ENCODE peak calls at places on chromosomes 12 and 14, in seven cellular contexts. One of them, this sample, is unnamed. For H3K27me3, the result is how much of the 10 kb centered on the place peaks cover.

GRCh38 chr12:65511134-65511912 is 232.8 kb downstream of the MSRB3 start:
- DNase-seq in transverse colon: no peak
- DNase-seq in sigmoid colon: peak
- DNase-seq in ovary: no peak
- DNase-seq in stomach: no peak
- DNase-seq in HepG2: no peak
- DNase-seq in tibial nerve: no peak
- DNase-seq in this sample: no peak

GRCh38 chr14:55951366-55952206 is 166.6 kb upstream of the PELI2 start:
- DNase-seq in HepG2: no peak
- DNase-seq in ovary: no peak
- DNase-seq in transverse colon: no peak
- DNase-seq in sigmoid colon: no peak
- DNase-seq in tibial nerve: no peak
- DNase-seq in stomach: no peak
- DNase-seq in this sample: no peak

GRCh38 chr12:31021809-31022492 is 51.7 kb upstream of the DDX11 start:
- DNase-seq in tibial nerve: no peak
- DNase-seq in ovary: no peak
- DNase-seq in HepG2: no peak
- DNase-seq in transverse colon: no peak
- DNase-seq in stomach: no peak
- DNase-seq in sigmoid colon: no peak
- DNase-seq in this sample: no peak

GRCh38 chr14:77752799-77753516 is 8.0 kb downstream of the SNW1 start:
- DNase-seq in stomach: no peak
- DNase-seq in sigmoid colon: no peak
- DNase-seq in ovary: no peak
- DNase-seq in transverse colon: no peak
- DNase-seq in HepG2: no peak
- DNase-seq in tibial nerve: no peak
- DNase-seq in this sample: no peak

GRCh38 chr14:100234511-100234910 is 4.4 kb upstream of the YY1 start:
- DNase-seq in transverse colon: no peak
- DNase-seq in tibial nerve: no peak
- DNase-seq in sigmoid colon: no peak
- DNase-seq in HepG2: no peak
- DNase-seq in ovary: no peak
- DNase-seq in stomach: no peak
- DNase-seq in this sample: no peak

GRCh38 chr12:64840949-64841717 is 16.7 kb downstream of the TBC1D30 start:
- DNase-seq in tibial nerve: no peak
- DNase-seq in HepG2: no peak
- DNase-seq in transverse colon: peak
- DNase-seq in stomach: no peak
- DNase-seq in ovary: no peak
- DNase-seq in sigmoid colon: no peak
- DNase-seq in this sample: no peak

GRCh38 chr12:52789637-52790426 is 6.1 kb downstream of the KRT3 start:
- DNase-seq in tibial nerve: no peak
- DNase-seq in transverse colon: peak
- DNase-seq in stomach: peak
- DNase-seq in HepG2: no peak
- DNase-seq in sigmoid colon: no peak
- DNase-seq in ovary: no peak
- DNase-seq in this sample: no peak

GRCh38 chr14:99391671-99392070 is 89.0 kb downstream of the SETD3 start:
- DNase-seq in HepG2: no peak
- DNase-seq in tibial nerve: no peak
- DNase-seq in ovary: no peak
- DNase-seq in transverse colon: no peak
- DNase-seq in sigmoid colon: no peak
- DNase-seq in stomach: no peak
- DNase-seq in this sample: no peak

GRCh38 chr12:8662592-8662991 is at the start of gene MFAP5:
- DNase-seq in tibial nerve: no peak
- DNase-seq in transverse colon: no peak
- DNase-seq in stomach: no peak
- DNase-seq in ovary: no peak
- DNase-seq in sigmoid colon: peak
- DNase-seq in HepG2: no peak
- DNase-seq in this sample: no peak

GRCh38 chr14:37147310-37147875 is 25.0 kb downstream of the SLC25A21 start:
- DNase-seq in HepG2: no peak
- DNase-seq in tibial nerve: no peak
- DNase-seq in stomach: no peak
- DNase-seq in sigmoid colon: no peak
- DNase-seq in transverse colon: no peak
- DNase-seq in ovary: no peak
- DNase-seq in this sample: no peak

GRCh38 chr12:109093022-109093918 is at the start of gene ALKBH2:
- DNase-seq in ovary: peak
- DNase-seq in sigmoid colon: peak
- DNase-seq in tibial nerve: peak
- DNase-seq in stomach: peak
- DNase-seq in HepG2: peak
- DNase-seq in transverse colon: peak
- DNase-seq in this sample: peak

GRCh38 chr12:91978143-91978542 is 167.5 kb downstream of the BTG1 start:
- DNase-seq in sigmoid colon: no peak
- DNase-seq in tibial nerve: no peak
- DNase-seq in ovary: no peak
- DNase-seq in stomach: no peak
- DNase-seq in transverse colon: no peak
- DNase-seq in HepG2: no peak
- DNase-seq in this sample: no peak

GRCh38 chr12:88736031-88736430 is 155.8 kb upstream of the KITLG start:
- DNase-seq in stomach: no peak
- DNase-seq in HepG2: no peak
- DNase-seq in ovary: no peak
- DNase-seq in sigmoid colon: no peak
- DNase-seq in tibial nerve: no peak
- DNase-seq in transverse colon: no peak
- DNase-seq in this sample: no peak

GRCh38 chr14:24425704-24426103 is 3.8 kb downstream of the CBLN3 start:
- DNase-seq in tibial nerve: no peak
- DNase-seq in HepG2: peak
- DNase-seq in sigmoid colon: no peak
- DNase-seq in ovary: no peak
- DNase-seq in transverse colon: no peak
- DNase-seq in stomach: no peak
- DNase-seq in this sample: no peak

GRCh38 chr12:128823216-128823915 is 392 bp downstream of the SLC15A4 start:
- DNase-seq in HepG2: peak
- DNase-seq in transverse colon: peak
- DNase-seq in stomach: no peak
- DNase-seq in tibial nerve: no peak
- DNase-seq in sigmoid colon: no peak
- DNase-seq in ovary: peak
- DNase-seq in this sample: peak

DNA sequence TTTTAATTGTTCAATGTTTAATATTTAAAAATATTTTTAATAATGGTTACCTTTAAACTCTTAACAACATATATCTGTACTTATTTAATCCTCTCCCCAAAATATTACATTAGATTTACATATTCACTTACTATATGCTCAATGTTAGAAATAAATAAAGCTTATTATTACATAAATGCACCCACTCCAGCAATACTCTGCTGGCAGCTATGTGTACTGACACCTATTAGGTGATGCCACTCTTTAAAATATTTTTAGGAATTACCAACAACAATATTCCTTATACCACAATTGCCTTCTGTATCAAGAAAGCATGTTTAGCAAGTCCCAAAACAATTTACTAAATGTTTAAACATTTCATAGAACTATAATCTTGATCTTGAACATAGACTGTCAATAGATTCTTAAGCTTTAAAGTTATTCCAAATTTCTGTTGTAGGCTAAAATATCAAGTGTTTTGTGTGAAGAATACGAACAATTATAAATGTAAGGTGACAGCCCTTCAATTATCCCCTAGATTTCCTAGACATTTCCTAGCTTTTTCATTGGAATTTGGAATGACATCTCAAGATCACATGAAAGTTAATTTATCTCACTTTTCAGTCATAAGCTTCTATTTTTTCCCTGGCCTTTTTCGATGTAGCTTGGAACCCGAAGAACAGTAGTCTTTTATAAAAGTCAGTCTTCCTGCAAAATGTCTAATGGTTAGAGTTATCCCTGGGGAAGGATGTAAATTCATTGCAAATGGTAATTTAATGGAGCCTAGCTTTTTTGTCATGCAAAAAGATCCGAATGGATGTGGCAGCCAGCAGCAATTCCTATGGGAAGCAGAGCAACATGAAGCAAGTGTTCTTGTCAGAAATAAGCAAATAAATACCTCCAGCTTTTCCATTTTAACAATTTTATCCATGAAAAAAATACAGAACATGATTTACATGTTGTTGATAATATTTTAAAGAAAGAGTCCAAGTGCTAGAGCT is 907.5 kb upstream of the ATXN7L3B start:
- DNase-seq in ovary: no peak
- DNase-seq in HepG2: no peak
- DNase-seq in transverse colon: no peak
- DNase-seq in sigmoid colon: no peak
- DNase-seq in stomach: no peak
- DNase-seq in tibial nerve: no peak
- DNase-seq in this sample: no peak
- H3K4me3 ChIP-seq in ovary: no peak
- H3K4me3 ChIP-seq in HepG2: no peak
- H3K4me3 ChIP-seq in transverse colon: no peak
- H3K4me3 ChIP-seq in sigmoid colon: no peak
- H3K4me3 ChIP-seq in stomach: no peak
- H3K4me3 ChIP-seq in tibial nerve: no peak
- H3K4me3 ChIP-seq in this sample: no peak

DNA sequence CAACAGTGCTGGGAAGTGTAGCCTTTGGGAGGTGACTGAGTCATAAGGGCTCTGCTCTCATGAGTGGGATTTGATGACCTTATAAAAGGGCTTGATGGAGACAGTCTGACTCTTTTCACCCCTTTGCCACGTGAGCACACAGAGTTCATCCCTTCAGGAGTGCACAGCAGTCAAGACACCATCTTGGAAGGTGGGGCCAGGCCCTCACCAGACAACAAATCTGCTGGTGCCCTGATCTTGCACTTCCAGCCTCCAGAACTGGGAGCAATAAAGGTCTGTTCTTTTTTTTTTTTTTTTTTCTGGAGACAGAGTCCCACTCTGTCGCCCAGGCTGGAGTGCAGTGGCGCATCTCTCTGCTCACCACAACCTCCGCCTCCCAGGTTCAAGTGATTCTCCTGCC is 24.6 kb upstream of the DYNC1H1 start:
- DNase-seq in tibial nerve: no peak
- DNase-seq in transverse colon: no peak
- DNase-seq in stomach: no peak
- DNase-seq in HepG2: no peak
- DNase-seq in sigmoid colon: peak
- DNase-seq in ovary: no peak
- DNase-seq in this sample: no peak
- H3K27me3 ChIP-seq in tibial nerve: under half
- H3K27me3 ChIP-seq in transverse colon: under half
- H3K27me3 ChIP-seq in stomach: under half
- H3K27me3 ChIP-seq in HepG2: under half
- H3K27me3 ChIP-seq in sigmoid colon: under half
- H3K27me3 ChIP-seq in ovary: under half
- H3K27me3 ChIP-seq in this sample: under half

GRCh38 chr12:62709321-62709720 is 225.6 kb downstream of the PPM1H start:
- DNase-seq in HepG2: no peak
- DNase-seq in sigmoid colon: no peak
- DNase-seq in ovary: peak
- DNase-seq in transverse colon: no peak
- DNase-seq in tibial nerve: no peak
- DNase-seq in stomach: no peak
- DNase-seq in this sample: no peak

GRCh38 chr12:62713190-62713589 is 221.8 kb downstream of the PPM1H start:
- DNase-seq in ovary: no peak
- DNase-seq in HepG2: no peak
- DNase-seq in transverse colon: no peak
- DNase-seq in stomach: no peak
- DNase-seq in tibial nerve: no peak
- DNase-seq in sigmoid colon: no peak
- DNase-seq in this sample: no peak

GRCh38 chr12:62713723-62714122 is 221.2 kb downstream of the PPM1H start:
- DNase-seq in HepG2: no peak
- DNase-seq in sigmoid colon: no peak
- DNase-seq in stomach: no peak
- DNase-seq in tibial nerve: no peak
- DNase-seq in ovary: no peak
- DNase-seq in transverse colon: no peak
- DNase-seq in this sample: no peak

GRCh38 chr12:62712561-62712960 is 222.4 kb downstream of the PPM1H start:
- DNase-seq in ovary: no peak
- DNase-seq in tibial nerve: no peak
- DNase-seq in transverse colon: no peak
- DNase-seq in stomach: no peak
- DNase-seq in sigmoid colon: no peak
- DNase-seq in HepG2: no peak
- DNase-seq in this sample: no peak

DNA sequence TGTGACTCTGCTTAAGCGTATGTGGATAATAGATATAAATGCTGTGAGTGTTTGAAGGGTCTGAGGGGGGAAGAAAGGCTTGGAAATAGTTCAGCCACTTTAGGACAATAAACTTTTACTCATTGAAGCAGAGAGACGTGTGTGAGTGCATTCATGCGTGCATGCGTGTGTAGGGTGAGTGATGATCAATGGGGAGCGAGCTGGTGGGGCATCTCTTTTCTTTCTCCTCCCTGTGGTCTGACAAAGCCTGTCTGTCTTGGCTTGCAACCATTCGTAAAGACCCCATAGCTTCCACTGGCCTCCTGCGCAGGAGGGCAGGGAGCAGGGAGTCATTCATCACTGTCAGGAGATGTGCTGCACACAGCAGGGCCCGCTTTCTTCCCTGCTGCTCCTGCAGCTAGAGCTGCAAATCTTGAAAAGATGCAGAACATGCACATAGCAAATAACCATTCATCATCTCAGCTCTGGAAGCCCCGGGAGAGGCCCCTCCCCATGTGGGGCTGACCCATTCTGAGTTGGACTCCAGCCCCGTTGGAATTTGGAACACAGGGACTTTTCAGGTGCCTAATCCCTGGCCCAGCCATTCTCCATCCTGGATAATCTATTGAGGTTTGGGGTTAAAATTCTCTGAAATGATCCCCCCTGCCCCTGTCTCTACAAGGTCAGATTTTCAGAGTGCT is 223.2 kb downstream of the PPM1H start:
- DNase-seq in tibial nerve: no peak
- DNase-seq in ovary: no peak
- DNase-seq in sigmoid colon: no peak
- DNase-seq in HepG2: no peak
- DNase-seq in stomach: no peak
- DNase-seq in transverse colon: no peak
- DNase-seq in this sample: no peak
- TF ChIP-seq EP300 in tibial nerve: no peak
- TF ChIP-seq EP300 in ovary: no peak
- TF ChIP-seq EP300 in sigmoid colon: no peak
- TF ChIP-seq EP300 in HepG2: no peak
- TF ChIP-seq EP300 in stomach: no peak
- TF ChIP-seq EP300 in transverse colon: no peak
- TF ChIP-seq EP300 in this sample: no peak

DNA sequence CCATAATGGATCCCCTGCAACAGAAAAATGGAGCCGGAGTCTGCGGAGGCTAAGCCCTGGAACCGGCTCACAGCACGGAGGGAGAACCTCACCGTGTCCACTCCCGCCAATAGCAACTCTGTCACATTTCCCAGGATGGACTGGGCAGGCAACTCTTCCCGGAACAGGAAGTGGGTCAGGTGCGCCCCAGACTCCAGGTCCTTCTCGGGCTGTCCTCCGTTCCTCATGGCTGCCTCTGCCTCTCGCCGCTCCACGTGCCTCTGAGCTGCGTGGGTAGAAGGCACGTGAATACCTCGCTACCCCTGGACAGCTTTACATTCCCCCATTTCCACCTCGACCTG is 2.2 kb downstream of the CYP27B1 start:
- DNase-seq in HepG2: no peak
- DNase-seq in transverse colon: no peak
- DNase-seq in sigmoid colon: no peak
- DNase-seq in ovary: no peak
- DNase-seq in stomach: no peak
- DNase-seq in tibial nerve: no peak
- DNase-seq in this sample: peak
- H3K4me3 ChIP-seq in HepG2: peak
- H3K4me3 ChIP-seq in transverse colon: peak
- H3K4me3 ChIP-seq in sigmoid colon: no peak
- H3K4me3 ChIP-seq in ovary: peak
- H3K4me3 ChIP-seq in stomach: peak
- H3K4me3 ChIP-seq in tibial nerve: peak
- H3K4me3 ChIP-seq in this sample: peak

This sample was measured in upper lobe of left lung.